ENCODE peak calls at places on chromosome 18, in six cellular contexts. V is A549, B is SK-N-SH, F is HCT116, U is K562, P is HepG2. R is an unnamed sample.

GRCh38 chr18:35511428-35511827 is 13.7 kb upstream of the INO80C start:
- DNase-seq in U (no peak), F (no peak), V (no peak), P (no peak), B (no peak), R (no peak)

GRCh38 chr18:6885992-6886823 is 156.7 kb downstream of the ARHGAP28 start:
- DNase-seq in B (peak), V (peak), P (peak), U (peak), F (no peak), R (peak)

GRCh38 chr18:63155169-63155852 is 164.3 kb downstream of the BCL2 start:
- DNase-seq in U (peak), P (peak), V (peak), B (peak), F (peak), R (peak)

GRCh38 chr18:49875783-49876182 is 62.5 kb upstream of the ACAA2 start:
- DNase-seq in B (peak), F (no peak), P (no peak), U (no peak), V (no peak), R (no peak)

GRCh38 chr18:35041752-35042379 is 653 bp downstream of the MAPRE2 start:
- DNase-seq in U (no peak), P (no peak), B (peak), F (no peak), V (no peak), R (no peak)

GRCh38 chr18:57915241-57915640 is 112.1 kb upstream of the ATP8B1 start:
- DNase-seq in P (no peak), U (no peak), V (no peak), F (no peak), B (no peak), R (no peak)

GRCh38 chr18:63218472-63218871 is 101.1 kb downstream of the BCL2 start:
- DNase-seq in P (no peak), U (no peak), F (no peak), B (no peak), V (no peak), R (no peak)

GRCh38 chr18:21760321-21760720 is 19.7 kb downstream of the MIB1 start:
- DNase-seq in V (no peak), P (no peak), U (no peak), B (no peak), F (no peak), R (no peak)

GRCh38 chr18:40851014-40851429 is 1104.0 kb upstream of the PIK3C3 start:
- DNase-seq in U (no peak), V (no peak), F (no peak), B (no peak), P (no peak), R (no peak)

GRCh38 chr18:61948196-61948800 is 55.5 kb upstream of the RNF152 start:
- DNase-seq in F (no peak), U (no peak), B (no peak), V (no peak), P (no peak), R (no peak)

GRCh38 chr18:457120-457519 is 43.4 kb downstream of the COLEC12 start:
- DNase-seq in F (no peak), V (no peak), B (peak), U (no peak), P (no peak), R (no peak)

GRCh38 chr18:61992285-61992684 is 99.5 kb upstream of the RNF152 start:
- DNase-seq in P (peak), U (no peak), F (peak), B (no peak), V (no peak), R (no peak)

GRCh38 chr18:59379772-59380530 is 20.9 kb upstream of the LMAN1 start:
- DNase-seq in U (no peak), B (no peak), P (no peak), F (no peak), V (no peak), R (no peak)

GRCh38 chr18:58140366-58141325 is 96.6 kb downstream of the NEDD4L start:
- DNase-seq in B (no peak), F (no peak), P (peak), U (no peak), V (no peak), R (no peak)

GRCh38 chr18:31931163-31931885 is 11.6 kb downstream of the TRAPPC8 start:
- DNase-seq in V (no peak), U (no peak), F (no peak), B (peak), P (no peak), R (no peak)

GRCh38 chr18:60146220-60146960 is 226.2 kb downstream of the MC4R start:
- DNase-seq in U (peak), B (no peak), P (no peak), V (no peak), F (no peak), R (no peak)

GRCh38 chr18:10376735-10377134 is 77.7 kb upstream of the APCDD1 start:
- DNase-seq in U (no peak), V (no peak), B (no peak), F (no peak), P (no peak), R (no peak)

GRCh38 chr18:37409870-37410269 is 155.7 kb downstream of the CELF4 start:
- DNase-seq in B (no peak), P (no peak), F (no peak), U (no peak), V (no peak), R (peak)

GRCh38 chr18:77068321-77068841 is 64.2 kb downstream of the MBP start:
- DNase-seq in U (no peak), B (no peak), P (no peak), F (no peak), V (no peak), R (no peak)

GRCh38 chr18:48833701-48834394 is 116.9 kb downstream of the SMAD7 start:
- DNase-seq in P (no peak), V (no peak), F (no peak), U (no peak), B (no peak), R (no peak)

GRCh38 chr18:77131652-77132368 is 773 bp downstream of the MBP start:
- DNase-seq in B (peak), P (no peak), U (no peak), V (no peak), F (no peak), R (peak)

DNA sequence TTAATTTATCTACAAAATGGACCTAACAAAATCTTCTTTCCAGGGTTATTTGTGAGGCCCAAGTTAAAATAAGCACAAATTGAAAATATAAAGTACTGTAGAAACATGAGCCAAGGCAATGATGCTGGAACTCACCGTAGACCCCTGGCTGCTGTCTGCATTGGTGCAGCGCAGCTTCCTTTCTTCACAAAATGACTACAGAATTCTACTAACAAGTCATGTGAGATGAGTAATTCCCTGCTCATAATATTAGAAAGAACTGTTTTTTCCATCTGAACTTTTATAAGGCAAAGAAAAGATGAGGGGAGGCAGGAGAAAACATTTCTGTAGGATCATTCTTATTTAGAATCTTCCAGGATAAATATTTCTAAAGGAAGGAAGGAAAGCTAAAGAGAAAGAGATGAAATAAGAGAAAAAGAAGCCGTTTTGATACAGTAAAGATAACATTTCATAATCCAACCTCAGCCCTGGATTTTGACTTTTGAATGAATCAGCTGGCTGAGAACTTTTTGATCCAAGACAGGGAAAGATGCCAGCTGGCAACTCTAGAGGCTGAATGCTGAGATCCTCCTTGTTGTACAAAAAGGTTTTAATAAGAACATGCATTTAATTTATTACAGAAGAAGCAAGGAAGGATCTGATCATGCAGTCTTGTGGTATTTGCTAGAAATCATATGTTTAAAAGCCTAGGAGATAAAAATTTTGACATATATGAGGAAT is 183.9 kb upstream of the KLHL14 start:
- DNase-seq in V (no peak), B (peak), P (no peak), U (no peak), F (no peak), R (peak)
- TF ChIP-seq REST in V (no peak), B (no peak), P (no peak), U (no peak), F (no peak), R (no peak)

GRCh38 chr18:8835556-8835955 is 130.2 kb downstream of the MTCL1 start:
- DNase-seq in V (no peak), B (no peak), U (no peak), P (no peak), F (no peak), R (no peak)
- TF ChIP-seq REST in V (no peak), B (no peak), U (no peak), P (no peak), F (no peak), R (no peak)

GRCh38 chr18:26482567-26482966 is 65.8 kb downstream of the KCTD1 start:
- DNase-seq in F (no peak), V (no peak), U (no peak), B (no peak), P (no peak), R (peak)
- TF ChIP-seq REST in F (no peak), V (no peak), U (no peak), B (no peak), P (no peak), R (no peak)

GRCh38 chr18:12929477-12930083 is 18.2 kb upstream of the SEH1L start:
- DNase-seq in F (no peak), U (no peak), P (no peak), V (no peak), B (no peak), R (no peak)

GRCh38 chr18:12939161-12939560 is 8.7 kb upstream of the SEH1L start:
- DNase-seq in U (no peak), V (no peak), B (no peak), F (no peak), P (no peak), R (no peak)

GRCh38 chr18:12933323-12933722 is 14.5 kb upstream of the SEH1L start:
- DNase-seq in V (no peak), B (no peak), F (no peak), P (peak), U (no peak), R (no peak)

GRCh38 chr18:12930908-12931307 is 16.9 kb upstream of the SEH1L start:
- DNase-seq in V (no peak), P (peak), F (no peak), B (no peak), U (no peak), R (no peak)

DNA sequence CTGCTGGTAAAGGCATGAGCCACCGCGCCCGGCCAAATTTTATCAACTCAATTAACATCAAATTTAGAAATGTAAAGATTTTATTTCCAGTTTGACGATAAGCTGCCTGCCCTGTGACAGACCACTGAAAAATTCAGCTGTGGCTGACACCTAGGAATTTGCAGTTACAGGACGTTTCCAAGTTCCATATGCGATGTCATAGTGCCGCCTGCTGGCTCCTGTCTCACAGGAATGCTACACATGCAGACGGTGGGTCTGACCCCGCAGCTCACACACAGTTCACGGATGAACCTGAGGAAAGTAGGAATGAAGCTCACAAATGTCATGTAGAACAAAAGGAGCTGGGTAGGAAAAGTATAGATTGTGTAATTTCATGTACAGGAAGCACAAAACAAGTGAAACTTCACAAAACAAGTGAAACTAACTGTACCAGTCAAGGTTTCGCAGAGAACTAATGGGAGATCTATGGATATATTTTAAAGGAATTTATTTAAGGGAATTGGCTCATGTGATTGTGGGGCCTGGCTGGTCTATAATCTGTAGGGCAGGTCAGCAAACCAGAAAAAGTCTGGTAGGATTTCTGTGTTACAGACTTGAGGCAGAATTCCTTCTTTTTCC is 13.2 kb upstream of the SEH1L start:
- DNase-seq in P (peak), F (peak), V (peak), U (peak), B (peak), R (peak)
- TF ChIP-seq REST in P (no peak), F (no peak), V (no peak), U (no peak), B (no peak), R (no peak)

DNA sequence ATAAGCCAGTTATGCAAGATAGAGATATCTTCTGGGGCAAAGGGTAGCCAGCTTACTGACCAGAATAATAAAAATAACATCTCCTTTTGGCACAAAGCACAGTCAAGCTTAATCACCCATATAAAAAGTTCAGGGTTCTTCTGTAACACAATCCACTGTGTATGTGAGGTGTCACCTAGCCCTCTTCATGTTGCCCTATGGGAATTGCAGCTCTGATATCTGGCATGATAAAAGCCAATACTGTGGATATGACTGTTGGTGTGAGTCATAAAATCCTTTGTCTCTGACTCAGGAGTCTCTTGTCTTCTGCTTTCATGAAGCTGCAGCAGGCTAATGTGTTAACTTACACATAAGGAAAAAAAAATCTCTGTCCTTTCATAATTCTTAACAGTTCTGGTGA is 90.8 kb downstream of the DSEL start:
- DNase-seq in P (no peak), F (no peak), B (no peak), V (peak), U (no peak), R (no peak)
- TF ChIP-seq REST in P (no peak), F (no peak), B (no peak), V (no peak), U (no peak), R (no peak)

DNA sequence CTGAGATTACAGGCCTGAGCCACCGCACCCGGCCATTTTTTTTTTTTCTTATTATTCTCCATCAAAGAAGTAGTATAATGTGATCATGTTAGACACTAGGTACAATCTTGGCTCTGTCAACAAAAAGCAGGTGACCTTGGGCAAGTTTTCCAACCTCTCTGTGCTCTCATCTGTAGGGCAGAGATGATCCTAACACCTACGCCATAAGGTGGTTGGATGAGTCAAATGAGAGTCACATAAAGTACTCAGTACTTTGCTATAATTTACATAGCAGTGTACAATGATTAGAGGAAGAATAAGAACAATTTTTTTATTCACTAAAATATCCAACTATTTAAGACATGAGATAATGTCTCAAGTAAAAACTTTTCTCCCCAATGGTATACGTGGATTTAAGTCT is 128.6 kb downstream of the TGIF1 start:
- DNase-seq in P (no peak), F (no peak), U (no peak), B (no peak), V (no peak), R (no peak)
- TF ChIP-seq REST in P (no peak), F (no peak), U (no peak), B (no peak), V (no peak), R (no peak)

GRCh38 chr18:24818451-24818850 is 358.0 kb downstream of the HRH4 start:
- DNase-seq in P (no peak), F (no peak), V (no peak), U (no peak), B (peak), R (peak)
- TF ChIP-seq REST in P (no peak), F (no peak), V (no peak), U (no peak), B (no peak), R (no peak)

GRCh38 chr18:75533954-75534353 is 106.5 kb upstream of the SMIM21 start:
- DNase-seq in P (no peak), F (no peak), B (no peak), U (no peak), V (no peak), R (no peak)
- TF ChIP-seq REST in P (no peak), F (no peak), B (no peak), U (no peak), V (no peak), R (no peak)

DNA sequence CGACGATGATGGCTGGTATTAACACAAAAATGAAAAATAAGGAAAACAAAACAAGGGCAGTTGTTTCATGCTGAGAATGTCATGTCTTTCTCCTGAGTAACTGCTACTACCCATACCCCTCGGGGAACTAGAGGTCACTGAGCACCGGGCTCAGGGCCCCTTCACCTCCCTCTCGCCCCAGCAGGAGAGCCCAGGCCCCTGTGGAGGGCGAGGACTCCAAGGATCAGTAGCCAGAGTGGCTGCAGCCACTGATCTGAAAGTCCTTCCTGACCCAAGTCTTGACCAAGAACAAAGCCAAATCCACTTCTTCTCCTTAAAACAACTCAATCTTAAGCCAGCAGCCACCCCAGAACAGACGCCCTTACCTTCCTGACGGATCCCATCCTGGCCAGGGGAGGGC is 25.5 kb downstream of the ST8SIA5 start:
- DNase-seq in F (no peak), V (no peak), B (no peak), P (no peak), U (no peak), R (no peak)
- TF ChIP-seq REST in F (no peak), V (no peak), B (no peak), P (no peak), U (no peak), R (no peak)

R was measured in GM23338.